ENCODE peak calls at places on chromosomes 2 and 18, in eight cellular contexts. V is heart left ventricle, F is GM06990, P is lower lobe of right lung, Y is left ventricle myocardium inferior, G is AG10803, Q is bronchial epithelial cell, O is GM10248. B is an unnamed sample.
A peak's percentile ranks its signal among the peaks of the same experiment; 100 is the strongest.

GRCh38 chr18:48230459-48231113 is 178.6 kb downstream of the ZBTB7C start:
- DNase-seq in V (no peak), F (no peak), P (peak; percentile 79), Y (no peak), G (peak; percentile 38), Q (peak; percentile 61), O (peak; percentile 61), B (peak; percentile 49)

GRCh38 chr18:75582406-75582821 is 154.9 kb upstream of the SMIM21 start:
- DNase-seq in V (no peak), F (no peak), P (no peak), Y (no peak), G (peak; percentile 97), Q (no peak), O (no peak), B (no peak)

GRCh38 chr18:54323970-54324369 is 33.7 kb downstream of the STARD6 start:
- DNase-seq in V (no peak), F (no peak), P (no peak), Y (no peak), G (no peak), Q (no peak), O (no peak), B (no peak)

GRCh38 chr2:205975082-205975949 is 110.7 kb downstream of the INO80D start:
- DNase-seq in V (no peak), F (no peak), P (no peak), Y (no peak), G (no peak), Q (no peak), O (peak; percentile 35), B (peak; percentile 34)

GRCh38 chr2:54549912-54550518 is 93.9 kb downstream of the SPTBN1 start:
- DNase-seq in V (no peak), F (no peak), P (no peak), Y (no peak), G (no peak), Q (no peak), O (no peak), B (no peak)

GRCh38 chr2:115077594-115077993 is 635.2 kb downstream of the DPP10 start:
- DNase-seq in V (no peak), F (no peak), P (no peak), Y (no peak), G (no peak), Q (no peak), O (no peak), B (no peak)

GRCh38 chr2:104766683-104767082 is 87.2 kb upstream of the POU3F3 start:
- DNase-seq in V (no peak), F (no peak), P (no peak), Y (no peak), G (peak; percentile 71), Q (no peak), O (no peak), B (no peak)

GRCh38 chr18:23802817-23803216 is 113.6 kb downstream of the LAMA3 start:
- DNase-seq in V (no peak), F (no peak), P (no peak), Y (no peak), G (no peak), Q (no peak), O (no peak), B (no peak)

GRCh38 chr2:71067567-71068217 is 756 bp upstream of the NAGK start:
- DNase-seq in V (peak; percentile 28), F (no peak), P (no peak), Y (no peak), G (no peak), Q (no peak), O (peak; percentile 20), B (no peak)
- TF ChIP-seq CTCF in V (no peak), F (no peak), P (no peak), Y (no peak), G (no peak), Q (no peak), O (peak; percentile 11), B (peak; percentile 11)

DNA sequence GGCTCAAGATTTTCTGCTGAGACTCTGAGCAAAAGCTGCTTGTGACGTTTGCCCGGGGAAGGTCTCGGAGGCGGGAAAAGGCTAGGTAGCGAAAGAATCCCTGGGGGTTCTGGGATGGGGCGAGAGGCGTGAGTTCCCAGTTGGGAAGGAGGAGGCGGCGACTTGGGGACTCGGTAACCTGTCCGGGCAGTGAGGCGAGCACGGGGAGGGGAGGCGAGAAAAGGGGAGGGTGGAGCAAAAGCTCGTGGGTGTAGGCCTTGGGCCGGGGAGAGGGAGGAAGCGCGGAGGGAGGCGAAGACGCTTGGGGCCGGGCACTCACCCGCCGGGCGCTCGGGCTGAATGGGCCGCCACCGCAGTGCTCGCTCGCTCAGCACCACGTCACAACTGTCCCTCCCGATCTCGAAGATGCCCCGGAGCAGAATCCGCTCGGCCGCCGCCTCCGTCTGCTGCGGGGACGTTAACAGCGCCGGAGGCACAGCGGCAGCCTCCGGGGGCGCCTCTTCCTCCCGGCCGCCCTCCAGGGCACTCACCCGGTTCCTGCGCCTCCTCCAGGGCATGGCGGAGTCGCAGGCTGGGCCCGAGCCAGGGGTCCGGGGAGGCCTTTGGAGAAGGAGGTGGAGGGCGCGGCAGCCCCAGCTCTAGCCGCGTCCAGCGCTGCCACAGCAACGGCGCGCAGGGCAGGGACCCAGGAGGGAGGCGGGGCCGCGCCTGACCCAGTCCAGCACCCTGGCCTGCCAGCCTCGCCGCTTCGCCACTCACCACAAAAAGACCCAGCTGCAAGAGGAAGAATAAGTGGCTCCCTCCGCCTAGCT is at the start of gene CERKL:
- DNase-seq in V (peak; percentile 29), F (peak; percentile 36), P (peak; percentile 69), Y (peak; percentile 27), G (peak; percentile 6), Q (peak; percentile 21), O (peak; percentile 79), B (peak; percentile 57)
- TF ChIP-seq CTCF in V (no peak), F (peak; percentile 26), P (no peak), Y (no peak), G (no peak), Q (no peak), O (no peak), B (no peak)

DNA sequence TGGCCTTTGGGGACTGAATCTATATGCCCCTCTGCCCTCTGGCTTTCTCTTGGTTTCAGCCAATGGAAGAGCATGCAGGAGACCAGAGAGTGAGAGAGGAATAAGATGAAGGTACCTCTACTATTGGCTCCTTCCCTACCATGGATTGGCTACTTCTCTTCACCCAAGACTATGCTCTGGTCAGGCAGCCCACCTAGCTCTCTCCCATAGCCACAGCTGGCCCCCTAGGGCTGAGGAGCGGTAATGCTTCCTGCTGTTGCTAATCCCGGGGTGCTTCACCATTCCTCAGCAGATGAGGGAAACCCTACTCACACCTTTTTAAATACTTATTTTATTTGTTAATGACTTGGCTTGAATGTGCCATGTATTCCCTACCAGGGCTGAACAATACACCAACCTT is 142.4 kb downstream of the MREG start:
- DNase-seq in V (no peak), F (no peak), P (no peak), Y (no peak), G (no peak), Q (no peak), O (no peak), B (no peak)
- TF ChIP-seq CTCF in V (no peak), F (peak; percentile 60), P (no peak), Y (peak; percentile 20), G (peak; percentile 19), Q (peak; percentile 28), O (peak; percentile 25), B (peak; percentile 45)

DNA sequence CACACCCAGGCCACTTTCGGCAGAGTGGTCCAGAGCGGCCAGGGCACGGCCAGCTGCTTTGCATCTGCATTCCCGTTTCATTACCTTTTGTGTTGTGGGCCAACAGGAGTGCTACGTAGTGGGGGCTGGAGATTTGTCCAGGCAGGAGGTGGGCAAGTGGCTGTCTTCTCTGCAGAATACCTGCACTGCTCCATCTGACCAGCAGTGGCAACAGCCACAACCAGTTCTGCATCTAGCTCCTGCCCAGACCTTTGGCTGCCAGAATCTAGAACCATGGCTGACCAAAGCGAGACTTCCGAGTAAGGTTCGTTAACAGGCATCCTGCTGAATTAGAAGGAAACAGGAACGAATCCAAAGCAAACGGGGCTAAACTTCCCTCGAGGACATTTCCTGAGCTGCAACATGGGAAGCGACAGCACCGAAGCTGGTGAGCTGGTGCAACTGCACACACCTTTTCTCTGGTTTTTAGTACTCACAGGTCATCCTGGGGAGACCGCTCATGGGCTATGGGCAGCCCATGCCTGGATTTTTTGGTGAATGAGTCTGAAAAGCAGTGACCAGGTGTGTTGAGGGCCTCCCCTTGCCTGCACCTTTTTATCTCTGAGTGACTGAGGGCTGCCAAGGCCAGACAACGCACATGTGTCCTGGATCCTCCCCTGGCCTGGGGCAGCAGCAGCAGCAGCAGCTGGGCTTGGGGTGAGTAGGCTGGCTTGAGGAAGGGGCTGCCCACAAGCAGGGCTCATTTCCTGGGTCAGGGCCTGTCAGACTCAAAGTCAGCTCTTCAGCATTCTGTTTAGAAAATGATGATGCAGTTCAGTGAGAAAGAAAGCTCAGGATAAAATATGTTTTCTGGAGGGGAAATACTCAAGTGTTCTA is 10.6 kb downstream of the GDF7 start:
- DNase-seq in V (no peak), F (no peak), P (no peak), Y (no peak), G (no peak), Q (no peak), O (no peak), B (peak; percentile 46)
- TF ChIP-seq CTCF in V (no peak), F (peak; percentile 54), P (no peak), Y (peak; percentile 6), G (no peak), Q (no peak), O (no peak), B (peak; percentile 23)

GRCh38 chr18:25348361-25349130 is 3.4 kb downstream of the ZNF521 start:
- DNase-seq in V (no peak), F (no peak), P (no peak), Y (no peak), G (no peak), Q (no peak), O (no peak), B (no peak)
- TF ChIP-seq CTCF in V (no peak), F (no peak), P (no peak), Y (no peak), G (no peak), Q (no peak), O (no peak), B (no peak)

GRCh38 chr2:238139141-238139840 is 823 bp downstream of the KLHL30 start:
- DNase-seq in V (no peak), F (peak; percentile 65), P (no peak), Y (peak; percentile 31), G (no peak), Q (no peak), O (peak; percentile 75), B (peak; percentile 67)
- TF ChIP-seq CTCF in V (peak; percentile 52), F (peak; percentile 68), P (peak; percentile 47), Y (peak; percentile 68), G (peak; percentile 47), Q (peak; percentile 66), O (peak; percentile 86), B (peak; percentile 72)

GRCh38 chr2:74942263-74942662 is 16.2 kb upstream of the POLE4 start:
- DNase-seq in V (no peak), F (no peak), P (no peak), Y (no peak), G (no peak), Q (no peak), O (no peak), B (no peak)
- TF ChIP-seq CTCF in V (no peak), F (no peak), P (no peak), Y (no peak), G (no peak), Q (no peak), O (no peak), B (no peak)

DNA sequence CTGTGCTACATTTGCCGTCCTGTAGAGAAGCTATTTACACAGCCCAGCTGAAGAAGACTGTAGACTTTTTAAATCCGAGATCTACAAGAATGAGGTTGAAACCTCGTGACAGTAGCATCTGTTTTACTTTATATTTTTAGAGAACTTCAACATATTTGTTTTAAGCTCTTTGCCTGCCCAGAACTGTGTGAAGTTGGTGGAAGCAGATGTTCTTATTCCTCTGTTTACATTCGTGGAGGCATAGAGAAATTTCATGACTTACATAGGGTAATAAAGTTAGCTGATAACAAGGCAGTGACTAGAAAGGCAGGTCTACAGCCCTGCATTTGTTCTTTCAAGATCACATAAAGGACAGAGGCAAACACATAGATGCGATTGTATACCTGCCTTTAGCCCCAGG is 47.0 kb upstream of the MAP3K20 start:
- DNase-seq in V (no peak), F (no peak), P (no peak), Y (no peak), G (peak; percentile 79), Q (no peak), O (no peak), B (no peak)
- TF ChIP-seq CTCF in V (no peak), F (no peak), P (no peak), Y (no peak), G (no peak), Q (no peak), O (no peak), B (no peak)